ENCODE peak calls at places on chromosomes 13 and 19, in seven cellular contexts. P is A549, U is colonic mucosa, T is SK-N-SH, V is heart right ventricle, J is suprapubic skin, Y is left lung. R is an unnamed sample. For H3K4me1, the result is how much of the 10 kb centered on the place peaks cover.

GRCh38 chr19:31350033-31350692 is 927 bp upstream of the TSHZ3 start:
- DNase-seq in U (no peak), P (no peak), T (peak), V (peak), Y (no peak), J (no peak), R (peak)

GRCh38 chr13:77448689-77449088 is 86.8 kb upstream of the SCEL start:
- DNase-seq in Y (no peak), P (no peak), T (no peak), J (no peak), V (no peak), U (no peak), R (no peak)

GRCh38 chr19:48637948-48638830 is 1.0 kb upstream of the DBP start:
- DNase-seq in T (peak), U (peak), P (peak), Y (no peak), V (peak), J (peak), R (peak)

GRCh38 chr19:17579523-17580244 is 24.2 kb downstream of the COLGALT1 start:
- DNase-seq in T (peak), J (no peak), P (peak), Y (peak), U (peak), V (peak), R (peak)

GRCh38 chr19:33064117-33064777 is 441 bp downstream of the RHPN2 start:
- DNase-seq in V (peak), J (no peak), T (peak), Y (peak), P (no peak), U (peak), R (peak)

GRCh38 chr19:18985257-18985656 is 44.2 kb upstream of the HOMER3 start:
- DNase-seq in P (no peak), Y (no peak), J (no peak), V (no peak), T (no peak), U (no peak), R (no peak)

GRCh38 chr19:47228937-47229673 is 1.9 kb downstream of the BBC3 start:
- DNase-seq in J (no peak), U (peak), V (no peak), Y (no peak), P (no peak), T (no peak), R (no peak)

GRCh38 chr19:35882074-35882832 is 13.9 kb downstream of the APLP1 start:
- DNase-seq in P (peak), J (no peak), V (no peak), U (peak), Y (no peak), T (peak), R (no peak)

GRCh38 chr13:48159436-48160225 is 64.7 kb upstream of the MED4 start:
- DNase-seq in J (no peak), Y (no peak), P (no peak), U (no peak), V (no peak), T (no peak), R (no peak)

GRCh38 chr19:48975947-48976847 is 11.1 kb downstream of the FTL start:
- DNase-seq in J (no peak), U (no peak), V (no peak), P (peak), T (peak), Y (no peak), R (no peak)

GRCh38 chr13:46392967-46393366 is 5.9 kb upstream of the RUBCNL start:
- DNase-seq in J (no peak), U (no peak), T (no peak), Y (no peak), V (no peak), P (no peak), R (no peak)

GRCh38 chr19:45069056-45069455 is 7.2 kb downstream of the ZNF296 start:
- DNase-seq in Y (no peak), P (peak), V (no peak), T (peak), J (no peak), U (peak), R (no peak)

GRCh38 chr13:36174923-36175322 is 39.4 kb downstream of the SOHLH2 start:
- DNase-seq in U (no peak), Y (no peak), J (no peak), P (no peak), V (no peak), T (no peak), R (no peak)

GRCh38 chr19:36142046-36142445 is 2.2 kb downstream of the CAPNS1 start:
- DNase-seq in P (no peak), Y (peak), T (no peak), J (no peak), V (no peak), U (no peak), R (peak)

GRCh38 chr13:43411211-43411610 is 375.6 kb downstream of the ENOX1 start:
- DNase-seq in T (no peak), P (no peak), J (no peak), V (no peak), U (no peak), Y (no peak), R (no peak)

GRCh38 chr19:53962887-53963435 is at the start of gene CACNG8:
- DNase-seq in U (no peak), T (peak), Y (no peak), V (no peak), P (no peak), J (no peak), R (no peak)

GRCh38 chr13:50911051-50911690 is 1.6 kb downstream of the RNASEH2B start:
- DNase-seq in P (no peak), T (peak), V (no peak), Y (no peak), U (no peak), J (no peak), R (no peak)

GRCh38 chr13:75486146-75486545 is 4.2 kb upstream of the TBC1D4 start:
- DNase-seq in J (no peak), T (no peak), P (peak), Y (no peak), U (no peak), V (no peak), R (no peak)

GRCh38 chr19:55487884-55488687 is at the start of gene SSC5D:
- DNase-seq in U (no peak), Y (peak), J (no peak), P (no peak), V (peak), T (peak), R (peak)

GRCh38 chr19:18995804-18996241 is 37.5 kb downstream of the SUGP2 start:
- DNase-seq in U (peak), V (peak), T (peak), Y (peak), P (peak), J (no peak), R (peak)

GRCh38 chr19:58456111-58456510 is 4.7 kb downstream of the ZNF324B start:
- DNase-seq in V (no peak), Y (no peak), P (no peak), U (no peak), J (no peak), T (no peak), R (no peak)

GRCh38 chr13:38969187-38969586 is 21.4 kb downstream of the STOML3 start:
- DNase-seq in T (no peak), J (no peak), Y (no peak), U (no peak), V (no peak), P (no peak), R (no peak)

GRCh38 chr13:70893832-70894231 is 785.6 kb upstream of the KLHL1 start:
- DNase-seq in U (no peak), Y (no peak), V (no peak), T (no peak), J (no peak), P (no peak), R (no peak)

GRCh38 chr13:27909378-27909777 is 10.4 kb upstream of the PDX1 start:
- DNase-seq in P (no peak), T (no peak), V (no peak), U (no peak), Y (no peak), J (no peak), R (no peak)

GRCh38 chr19:10751109-10751972 is 33.5 kb downstream of the DNM2 start:
- DNase-seq in J (no peak), T (no peak), Y (no peak), P (no peak), V (no peak), U (peak), R (peak)

GRCh38 chr13:53466576-53466975 is 438.0 kb downstream of the OLFM4 start:
- DNase-seq in V (no peak), U (no peak), J (no peak), T (no peak), Y (no peak), P (no peak), R (no peak)

GRCh38 chr19:47429140-47429793 is 9.9 kb upstream of the MEIS3 start:
- DNase-seq in J (no peak), T (no peak), U (no peak), V (no peak), P (no peak), Y (no peak), R (no peak)

GRCh38 chr13:39336207-39336606 is 266.8 kb downstream of the LHFPL6 start:
- DNase-seq in P (no peak), T (no peak), Y (no peak), U (no peak), V (no peak), J (no peak), R (no peak)

GRCh38 chr19:40623403-40624239 is 22.5 kb downstream of the LTBP4 start:
- DNase-seq in U (peak), Y (peak), P (peak), J (no peak), T (peak), V (no peak), R (peak)

GRCh38 chr13:33799950-33800592 is 17.9 kb upstream of the RFC3 start:
- DNase-seq in U (no peak), P (no peak), T (peak), V (no peak), Y (no peak), J (no peak), R (no peak)

GRCh38 chr13:33798023-33798422 is 19.9 kb upstream of the RFC3 start:
- DNase-seq in P (no peak), U (no peak), J (no peak), T (no peak), Y (no peak), V (no peak), R (no peak)

GRCh38 chr13:33796095-33796494 is 21.9 kb upstream of the RFC3 start:
- DNase-seq in Y (no peak), J (no peak), P (no peak), V (no peak), U (no peak), T (no peak), R (no peak)

GRCh38 chr13:33794576-33794975 is 23.4 kb upstream of the RFC3 start:
- DNase-seq in U (no peak), V (no peak), T (no peak), J (no peak), P (no peak), Y (no peak), R (no peak)

GRCh38 chr13:33797622-33798021 is 20.3 kb upstream of the RFC3 start:
- DNase-seq in J (no peak), T (no peak), V (no peak), P (no peak), U (no peak), Y (no peak), R (no peak)
- H3K4me3 ChIP-seq in J (peak), T (no peak), V (peak), P (no peak), U (no peak), Y (no peak), R (peak)

GRCh38 chr19:15417699-15418098 is 1.1 kb downstream of the AKAP8L start:
- DNase-seq in T (no peak), U (no peak), Y (no peak), V (no peak), P (no peak), J (no peak), R (no peak)

GRCh38 chr19:15418112-15418587 is 638 bp downstream of the AKAP8L start:
- DNase-seq in U (peak), T (peak), J (peak), P (peak), V (no peak), Y (no peak), R (peak)

GRCh38 chr19:15418588-15419412 is at the start of gene AKAP8L:
- DNase-seq in Y (peak), J (peak), P (peak), U (peak), T (peak), V (peak), R (peak)

GRCh38 chr19:15412832-15413231 is 6.0 kb downstream of the AKAP8L start:
- DNase-seq in U (no peak), P (no peak), V (no peak), T (no peak), J (no peak), Y (no peak), R (no peak)
- H3K4me1 ChIP-seq in U (under half), P (under half), V (half or more), T (under half), J (under half), Y (under half), R (under half)

GRCh38 chr19:1449467-1450442 is at the start of gene APC2:
- DNase-seq in U (no peak), P (peak), Y (peak), V (no peak), T (peak), J (no peak), R (peak)
- H3K27ac ChIP-seq in U (no peak), P (peak), Y (no peak), V (no peak), T (no peak), J (no peak), R (no peak)

GRCh38 chr19:8460516-8461298 is 15.9 kb downstream of the HNRNPM start:
- DNase-seq in U (no peak), V (no peak), Y (no peak), T (no peak), J (no peak), P (no peak), R (no peak)
- H3K4me3 ChIP-seq in U (no peak), V (no peak), Y (no peak), T (no peak), J (no peak), P (peak), R (no peak)

DNA sequence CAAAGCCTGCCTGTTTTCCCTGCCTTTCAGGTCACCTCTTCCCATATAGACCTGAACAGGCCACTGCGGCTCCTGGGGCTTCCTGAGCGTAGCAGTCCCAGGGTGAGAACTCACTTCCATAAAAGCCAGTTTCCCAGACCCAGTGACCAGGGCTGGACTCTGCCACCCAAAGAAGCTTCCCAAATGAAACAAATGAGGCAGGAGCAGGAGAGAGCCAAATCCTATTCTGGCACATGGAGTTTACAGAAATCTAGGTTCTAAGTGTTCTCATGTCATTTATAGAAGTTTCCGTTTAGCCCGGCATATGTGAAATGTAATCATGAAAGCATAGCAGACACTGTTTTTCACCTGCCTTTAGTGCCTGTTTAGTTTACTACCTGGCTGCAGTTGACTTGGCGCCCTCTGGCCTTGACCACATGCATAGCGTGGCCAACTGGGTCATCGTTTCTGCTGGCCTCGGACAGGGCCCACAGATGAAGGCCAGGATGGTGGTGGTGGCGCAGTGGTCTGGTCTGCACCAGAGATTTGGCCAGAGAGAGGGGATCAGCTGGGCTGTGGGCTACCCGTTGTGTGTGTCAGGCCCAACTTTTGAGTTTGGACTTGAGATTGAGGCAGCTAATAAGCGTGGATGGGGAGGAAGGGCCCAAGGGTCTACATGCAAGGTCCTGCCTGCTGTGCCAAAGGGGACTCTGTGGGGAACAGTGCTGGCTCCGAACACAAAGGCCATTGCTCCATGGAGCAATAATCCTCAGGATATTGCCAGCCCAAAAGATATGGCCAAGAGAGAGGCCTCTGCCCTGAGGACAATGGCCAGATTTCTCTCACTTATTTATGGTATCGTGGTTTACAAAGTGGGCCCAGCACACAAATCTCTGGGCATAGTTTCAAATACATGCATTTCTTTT is 43.3 kb downstream of the NFIX start:
- DNase-seq in P (no peak), V (no peak), Y (no peak), U (no peak), T (no peak), J (no peak), R (peak)
- H3K4me1 ChIP-seq in P (under half), V (half or more), Y (half or more), U (under half), T (half or more), J (half or more), R (half or more)

GRCh38 chr13:32904271-32904670 is 112.0 kb upstream of the KL start:
- DNase-seq in T (no peak), J (no peak), U (no peak), V (no peak), P (no peak), Y (no peak), R (no peak)

GRCh38 chr13:32905063-32905863 is 111.0 kb upstream of the KL start:
- DNase-seq in U (no peak), T (no peak), V (no peak), J (no peak), P (no peak), Y (no peak), R (no peak)

GRCh38 chr13:32903720-32904119 is 112.5 kb upstream of the KL start:
- DNase-seq in P (no peak), U (no peak), J (no peak), Y (no peak), T (no peak), V (no peak), R (no peak)

GRCh38 chr13:32901994-32902780 is 114.0 kb upstream of the KL start:
- DNase-seq in Y (no peak), J (no peak), T (no peak), V (no peak), U (no peak), P (no peak), R (peak)

DNA sequence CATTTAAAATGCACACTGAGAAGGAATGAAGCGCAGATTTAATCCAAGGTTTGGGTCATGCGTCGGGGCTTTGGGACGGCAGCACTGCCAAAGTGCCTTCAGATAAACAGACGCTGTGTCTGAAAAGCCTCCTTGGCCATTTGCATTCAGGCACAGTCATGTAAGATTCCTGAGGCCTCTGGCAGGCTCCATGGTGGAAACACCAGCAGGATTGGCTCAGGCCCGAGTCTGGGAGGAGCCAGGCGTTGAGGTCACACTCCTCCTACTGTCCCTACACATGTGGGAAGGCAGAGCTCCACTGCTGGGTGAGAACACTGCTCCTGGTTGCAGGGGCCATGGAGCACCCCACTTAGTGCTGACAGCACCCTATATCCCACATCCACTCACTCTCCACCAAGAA is 113.3 kb upstream of the KL start:
- DNase-seq in T (no peak), Y (no peak), J (peak), P (no peak), V (peak), U (peak), R (peak)
- H3K27ac ChIP-seq in T (no peak), Y (peak), J (peak), P (no peak), V (peak), U (peak), R (peak)

DNA sequence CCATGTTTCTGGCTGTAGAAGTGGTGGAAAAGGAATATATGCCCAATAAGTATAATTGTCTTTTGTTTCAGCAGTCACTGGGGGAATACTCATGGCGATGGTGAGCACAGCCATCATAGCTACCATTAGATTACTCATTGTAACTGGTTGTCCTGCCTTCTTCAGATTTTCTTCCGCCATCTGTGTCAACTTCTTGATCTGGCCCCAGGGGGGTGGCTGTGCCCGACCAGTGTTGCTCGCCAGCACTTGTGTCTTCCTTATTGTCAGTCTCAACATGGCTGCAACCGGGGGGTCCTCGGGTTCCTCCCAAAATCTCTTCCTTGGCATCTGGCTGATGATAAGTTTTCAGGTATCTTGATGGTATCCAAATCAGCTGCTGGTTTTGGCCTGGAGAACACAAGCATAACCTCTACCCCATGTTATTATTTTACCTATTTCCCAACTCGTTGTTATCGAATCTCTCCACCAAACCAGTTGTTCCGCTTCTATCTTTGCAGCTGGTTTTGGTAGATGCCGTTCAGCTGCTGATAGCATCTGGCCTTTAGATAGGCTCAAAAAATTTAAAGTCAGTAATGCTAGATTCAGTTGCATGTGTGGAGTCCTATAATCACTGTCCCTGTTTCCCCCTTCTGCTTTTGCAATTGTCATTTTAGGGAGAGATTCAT is 23.0 kb upstream of the IL17D start:
- DNase-seq in P (no peak), V (no peak), J (no peak), Y (no peak), U (no peak), T (no peak), R (no peak)
- H3K4me3 ChIP-seq in P (no peak), V (no peak), J (no peak), Y (no peak), U (no peak), T (no peak), R (no peak)

GRCh38 chr13:113208424-113209335 is at the start of gene PCID2:
- DNase-seq in P (peak), J (peak), Y (peak), T (peak), U (peak), V (peak), R (peak)

GRCh38 chr13:113211774-113212173 is 2.4 kb downstream of the CUL4A start:
- DNase-seq in T (no peak), U (no peak), V (peak), P (no peak), Y (no peak), J (no peak), R (no peak)

GRCh38 chr13:113210834-113211233 is 1.4 kb downstream of the CUL4A start:
- DNase-seq in V (no peak), U (no peak), Y (no peak), P (no peak), J (no peak), T (no peak), R (no peak)

GRCh38 chr13:113209336-113209879 is at the start of gene CUL4A:
- DNase-seq in J (peak), Y (peak), U (peak), T (peak), V (peak), P (peak), R (peak)

GRCh38 chr13:113209880-113210421 is 538 bp downstream of the CUL4A start:
- DNase-seq in T (peak), Y (peak), U (peak), J (peak), P (no peak), V (peak), R (peak)
- H3K4me1 ChIP-seq in T (under half), Y (under half), U (under half), J (half or more), P (under half), V (half or more), R (under half)